ENCODE peak calls at places on chromosome 16, in four cellular contexts. X is K562, J is psoas muscle, G is SJSA1. Q is an unnamed sample.

GRCh38 chr16:53080345-53081031 is 25.7 kb downstream of the CHD9 start:
- DNase-seq in G (peak; percentile 6), J (peak; percentile 76), X (no peak), Q (peak; percentile 77)

GRCh38 chr16:70418274-70418992 is 20.5 kb downstream of the ST3GAL2 start:
- DNase-seq in X (no peak), J (no peak), G (no peak), Q (no peak)

GRCh38 chr16:4313563-4314531 is 2.0 kb upstream of the GLIS2 start:
- DNase-seq in G (no peak), X (peak; percentile 85), J (peak; percentile 74), Q (peak; percentile 73)

GRCh38 chr16:8887952-8888560 is 5.9 kb downstream of the LITAFD start:
- DNase-seq in X (peak; percentile 48), G (peak; percentile 66), J (peak; percentile 95), Q (peak; percentile 83)

GRCh38 chr16:69865701-69866100 is 85.4 kb upstream of the CLEC18A start:
- DNase-seq in J (no peak), G (peak; percentile 61), X (peak; percentile 92), Q (no peak)

GRCh38 chr16:73191111-73192046 is 143.5 kb upstream of the ZFHX3 start:
- DNase-seq in G (no peak), J (no peak), X (no peak), Q (no peak)

GRCh38 chr16:79653337-79654000 is 52.9 kb upstream of the MAF start:
- DNase-seq in G (no peak), J (peak; percentile 83), X (no peak), Q (peak; percentile 93)

GRCh38 chr16:54545890-54546476 is 259.4 kb upstream of the IRX3 start:
- DNase-seq in X (no peak), J (no peak), G (no peak), Q (no peak)

GRCh38 chr16:14015461-14015860 is 55.7 kb upstream of the MRTFB start:
- DNase-seq in G (peak; percentile 22), X (no peak), J (no peak), Q (no peak)

GRCh38 chr16:7381671-7382070 is 49.0 kb downstream of the RBFOX1 start:
- DNase-seq in G (no peak), J (no peak), X (no peak), Q (no peak)

GRCh38 chr16:77780378-77780837 is 8.0 kb upstream of the VAT1L start:
- DNase-seq in G (peak; percentile 95), J (no peak), X (no peak), Q (no peak)

GRCh38 chr16:4935231-4935855 is 1.6 kb downstream of the PPL start:
- DNase-seq in J (peak; percentile 98), G (no peak), X (no peak), Q (peak; percentile 93)

GRCh38 chr16:82732461-82732860 is 105.7 kb downstream of the CDH13 start:
- DNase-seq in X (no peak), G (no peak), J (no peak), Q (no peak)

GRCh38 chr16:66382171-66382965 is 15.9 kb downstream of the CDH5 start:
- DNase-seq in G (peak; percentile 80), X (no peak), J (no peak), Q (peak; percentile 50)

DNA sequence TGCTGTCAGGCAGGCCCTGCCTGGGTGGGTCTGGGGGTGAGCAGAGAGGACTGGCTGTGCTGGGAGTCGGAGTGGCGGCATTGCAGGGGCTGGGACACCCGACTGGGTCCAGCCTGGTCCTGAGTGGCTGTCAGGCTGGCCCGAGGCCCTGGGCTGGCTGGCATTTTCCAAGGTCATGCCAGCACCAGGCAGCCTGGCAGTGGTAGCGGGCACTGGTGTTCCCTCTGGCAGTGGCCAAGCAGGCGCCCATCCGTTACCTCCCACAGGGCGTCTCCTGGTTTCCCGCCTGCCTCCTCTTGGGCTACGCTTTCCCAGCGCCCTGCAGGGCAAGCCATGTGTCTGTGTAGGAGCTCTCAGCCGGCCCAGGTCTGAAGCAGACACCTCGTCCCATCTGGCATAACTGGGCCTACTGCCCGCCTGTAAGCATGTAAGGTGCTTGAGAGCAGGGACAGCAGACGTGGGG is 5.7 kb upstream of the PKMYT1 start:
- DNase-seq in G (no peak), J (peak; percentile 77), X (no peak), Q (peak; percentile 83)
- H3K4me1 ChIP-seq in G (peaks cover 10% of the 10 kb centered on the region), J (peaks cover 28% of the 10 kb centered on the region), X (peaks cover 19% of the 10 kb centered on the region), Q (no peaks in the 10 kb centered on the region)

DNA sequence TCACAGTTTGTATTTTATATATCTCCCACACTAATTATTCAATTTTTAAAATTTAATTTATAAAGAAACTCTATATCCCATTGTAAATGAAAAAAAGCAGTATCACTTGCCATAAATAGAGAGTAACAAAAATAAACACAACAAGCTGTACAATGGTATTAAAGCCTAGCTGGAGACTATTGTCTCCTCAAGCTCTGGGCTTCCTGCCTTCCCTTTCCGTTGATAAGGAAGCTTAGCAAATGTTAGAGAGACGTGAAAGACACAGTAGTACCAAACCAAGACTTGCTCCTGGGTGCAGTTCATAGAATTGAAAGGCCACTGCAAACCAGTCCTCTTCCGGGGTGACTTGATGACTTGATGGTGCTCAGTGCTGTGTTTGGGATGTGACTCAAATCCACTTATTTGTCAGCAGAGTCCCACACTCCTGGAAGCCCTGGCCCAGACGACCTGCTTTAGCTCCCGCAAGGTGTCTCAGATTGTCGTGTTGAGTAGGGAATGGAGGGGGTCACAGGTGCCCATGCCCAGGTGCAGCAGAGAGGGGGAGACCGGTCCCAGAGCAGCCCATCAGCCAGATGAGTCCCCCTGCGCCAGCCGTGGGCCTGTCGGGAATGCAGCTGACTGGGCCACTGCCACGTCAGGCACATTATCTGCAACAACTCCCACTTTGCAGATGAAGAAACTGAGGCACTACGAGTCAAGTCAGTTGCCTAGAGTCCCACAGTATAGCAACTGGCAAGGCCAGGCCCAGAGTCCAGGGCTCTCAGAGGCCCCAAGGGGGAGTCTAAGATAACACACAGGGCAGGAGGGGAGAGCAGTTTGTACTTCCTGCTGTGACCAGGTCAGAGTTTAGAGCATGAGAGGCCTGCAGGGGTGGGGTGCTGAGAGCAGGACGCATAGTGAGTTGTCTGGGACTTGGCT is 40.5 kb downstream of the PSME3IP1 start:
- DNase-seq in J (no peak), X (peak; percentile 79), G (peak; percentile 15), Q (peak; percentile 68)
- H3K4me1 ChIP-seq in J (peaks cover 21% of the 10 kb centered on the region), X (peaks cover 25% of the 10 kb centered on the region), G (peaks cover 42% of the 10 kb centered on the region), Q (peaks cover 8% of the 10 kb centered on the region)

GRCh38 chr16:11685844-11686618 is 17.8 kb downstream of the SNN start:
- DNase-seq in J (no peak), X (no peak), G (peak; percentile 46), Q (no peak)
- H3K4me1 ChIP-seq in J (peaks cover 77% of the 10 kb centered on the region), X (peaks cover 9% of the 10 kb centered on the region), G (peaks cover 47% of the 10 kb centered on the region), Q (peaks cover 10% of the 10 kb centered on the region)

GRCh38 chr16:49617710-49618330 is 238.1 kb downstream of the ZNF423 start:
- DNase-seq in X (no peak), G (no peak), J (no peak), Q (peak; percentile 20)
- H3K4me1 ChIP-seq in X (peaks cover 24% of the 10 kb centered on the region), G (peaks cover 30% of the 10 kb centered on the region), J (peaks cover 15% of the 10 kb centered on the region), Q (peaks cover 11% of the 10 kb centered on the region)

DNA sequence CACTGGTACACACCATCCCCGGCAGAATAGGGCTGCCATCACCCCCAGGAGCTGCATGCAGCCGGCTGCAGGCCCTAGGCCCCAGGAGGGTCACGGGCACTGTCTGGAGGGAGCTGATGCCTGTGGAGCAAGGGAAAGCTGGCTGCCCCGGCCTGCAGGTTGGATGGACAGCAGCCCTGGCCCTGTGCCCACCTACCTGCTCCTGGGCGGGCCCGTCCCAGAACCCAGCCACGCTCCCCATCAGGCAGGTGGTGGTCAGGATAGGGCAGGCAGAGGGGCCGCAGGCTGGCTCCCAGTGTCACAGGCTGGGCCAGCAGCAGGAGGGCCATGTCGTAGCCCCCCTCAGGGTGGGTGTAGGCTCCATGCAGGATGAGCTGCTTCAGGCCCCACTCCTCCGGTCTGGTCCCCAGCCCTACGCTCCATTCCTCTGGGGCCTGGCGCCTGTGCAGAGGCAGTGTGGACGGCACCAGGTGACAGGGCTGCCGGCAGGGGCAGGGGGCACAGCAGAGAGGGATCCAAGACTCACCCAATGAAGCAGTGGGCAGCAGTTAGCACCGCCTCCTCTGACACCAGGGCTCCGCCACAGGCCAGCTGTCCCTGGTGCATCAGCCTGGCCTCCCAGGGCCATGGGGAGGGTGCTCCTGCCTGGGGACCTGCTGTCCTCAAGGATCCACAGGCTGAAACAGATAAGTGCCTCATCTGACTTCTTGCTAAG is 4.0 kb downstream of the PRSS53 start:
- DNase-seq in J (peak; percentile 46), X (no peak), G (no peak), Q (peak; percentile 55)
- H3K4me1 ChIP-seq in J (peaks cover 7% of the 10 kb centered on the region), X (no peaks in the 10 kb centered on the region), G (no peaks in the 10 kb centered on the region), Q (no peaks in the 10 kb centered on the region)

GRCh38 chr16:17170435-17170834 is 300.3 kb downstream of the XYLT1 start:
- DNase-seq in G (no peak), J (no peak), X (no peak), Q (no peak)

GRCh38 chr16:17162560-17162959 is 308.2 kb downstream of the XYLT1 start:
- DNase-seq in X (no peak), G (no peak), J (no peak), Q (no peak)

GRCh38 chr16:17161034-17161433 is 309.7 kb downstream of the XYLT1 start:
- DNase-seq in J (no peak), G (no peak), X (no peak), Q (no peak)

GRCh38 chr16:17171250-17172143 is 299.3 kb downstream of the XYLT1 start:
- DNase-seq in X (no peak), G (no peak), J (no peak), Q (no peak)

GRCh38 chr16:17166095-17166494 is 304.7 kb downstream of the XYLT1 start:
- DNase-seq in G (no peak), X (no peak), J (no peak), Q (no peak)
- H3K4me1 ChIP-seq in G (no peaks in the 10 kb centered on the region), X (no peaks in the 10 kb centered on the region), J (no peaks in the 10 kb centered on the region), Q (peaks cover 2% of the 10 kb centered on the region)

GRCh38 chr16:84596801-84597517 is 20.9 kb downstream of the COTL1 start:
- DNase-seq in X (no peak), J (peak; percentile 35), G (no peak), Q (no peak)

GRCh38 chr16:84598391-84598750 is 19.5 kb downstream of the COTL1 start:
- DNase-seq in G (peak; percentile 31), X (no peak), J (no peak), Q (no peak)

GRCh38 chr16:84600343-84601229 is 17.3 kb downstream of the COTL1 start:
- DNase-seq in X (peak; percentile 80), J (no peak), G (peak; percentile 51), Q (no peak)

GRCh38 chr16:84597518-84598390 is 20.1 kb downstream of the COTL1 start:
- DNase-seq in X (no peak), G (peak; percentile 48), J (peak; percentile 33), Q (no peak)

DNA sequence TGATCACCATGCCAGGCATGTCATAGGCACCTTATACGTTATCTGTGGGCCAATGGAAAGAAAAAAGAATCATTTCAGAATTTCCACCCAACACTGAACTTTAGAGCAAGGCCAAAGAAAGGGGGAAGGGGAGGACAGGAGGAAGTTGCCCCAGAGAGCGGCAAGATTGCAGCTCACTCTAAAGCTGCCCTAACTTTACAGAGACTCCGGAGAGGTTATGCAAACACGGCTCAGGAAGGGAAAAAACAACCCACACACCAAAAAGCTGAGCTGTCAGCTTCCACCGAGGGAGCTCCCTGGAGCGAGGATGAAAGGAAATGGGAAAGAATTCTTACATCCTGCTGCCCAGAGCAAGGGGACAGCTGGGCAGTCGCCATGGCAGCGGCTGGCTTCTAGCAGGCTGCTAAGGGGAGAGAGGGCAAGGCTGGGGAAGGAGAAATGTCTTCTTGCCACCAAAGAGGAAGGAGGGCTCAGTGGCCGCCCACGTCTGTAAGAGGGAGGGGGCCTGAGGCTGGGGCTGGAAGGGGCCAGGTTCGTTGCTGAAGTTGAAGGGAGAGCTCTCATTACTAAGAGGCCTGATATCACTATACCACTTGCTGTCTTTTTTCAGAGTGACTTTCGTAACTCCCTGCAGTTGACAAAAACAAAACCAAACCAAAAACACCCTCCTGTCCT is 18.2 kb downstream of the COTL1 start:
- DNase-seq in J (peak; percentile 67), G (peak; percentile 83), X (peak; percentile 66), Q (peak; percentile 83)
- H3K4me1 ChIP-seq in J (no peaks in the 10 kb centered on the region), G (peaks cover 73% of the 10 kb centered on the region), X (peaks cover 55% of the 10 kb centered on the region), Q (no peaks in the 10 kb centered on the region)

Q was measured in right cardiac atrium.